ENCODE peak calls at places on chromosomes 12 and 14, in six cellular contexts. D, P, I, M, B and J are unnamed samples.

GRCh38 chr14:33657478-33657877 is 293.4 kb downstream of the EGLN3 start:
- DNase-seq in M (no peak), B (no peak), I (no peak), D (no peak), P (no peak), J (no peak)

GRCh38 chr12:12442548-12443071 is 85.7 kb downstream of the BORCS5 start:
- DNase-seq in B (no peak), P (no peak), D (no peak), M (no peak), I (no peak), J (no peak)

GRCh38 chr12:120761581-120761980 is 36.0 kb downstream of the ACADS start:
- DNase-seq in I (no peak), M (peak; percentile 78), B (no peak), P (no peak), D (no peak), J (no peak)

GRCh38 chr12:6697584-6698351 is 2.8 kb downstream of the PIANP start:
- DNase-seq in B (no peak), I (no peak), P (no peak), D (no peak), M (peak; percentile 42), J (no peak)

GRCh38 chr14:64209428-64210165 is 84.6 kb downstream of the ESR2 start:
- DNase-seq in B (no peak), P (peak; percentile 55), M (peak; percentile 86), D (no peak), I (no peak), J (peak; percentile 79)

GRCh38 chr14:53347046-53347445 is 193.9 kb upstream of the DDHD1 start:
- DNase-seq in I (no peak), M (no peak), B (no peak), D (no peak), P (no peak), J (no peak)

GRCh38 chr14:81536125-81536771 is 2.6 kb upstream of the SEL1L start:
- DNase-seq in P (no peak), B (no peak), D (no peak), M (no peak), I (no peak), J (no peak)

GRCh38 chr12:85829391-85829790 is 6.8 kb downstream of the RASSF9 start:
- DNase-seq in B (no peak), P (no peak), I (no peak), D (no peak), M (no peak), J (no peak)

GRCh38 chr14:94599656-94600004 is 12.6 kb upstream of the SERPINA3 start:
- DNase-seq in P (no peak), I (no peak), B (no peak), D (no peak), M (peak; percentile 59), J (no peak)

GRCh38 chr12:18135086-18135485 is 45.1 kb upstream of the RERGL start:
- DNase-seq in I (no peak), P (no peak), M (no peak), B (no peak), D (no peak), J (no peak)

GRCh38 chr12:108561852-108562347 is 496 bp upstream of the ISCU start:
- DNase-seq in M (no peak), P (no peak), D (no peak), I (no peak), B (peak; percentile 56), J (no peak)

GRCh38 chr12:25130741-25131188 is 64.2 kb downstream of the DNAI7 start:
- DNase-seq in M (no peak), P (no peak), D (no peak), B (peak; percentile 72), I (no peak), J (no peak)

GRCh38 chr12:52903855-52904508 is 894 bp downstream of the KRT8 start:
- DNase-seq in M (no peak), P (peak; percentile 67), D (peak; percentile 19), B (peak; percentile 46), I (peak; percentile 40), J (no peak)

GRCh38 chr14:90019824-90020523 is 41.8 kb upstream of the KCNK13 start:
- DNase-seq in B (no peak), P (no peak), M (no peak), D (no peak), I (no peak), J (no peak)

GRCh38 chr12:125128380-125128779 is 63.1 kb downstream of the AACS start:
- DNase-seq in M (no peak), I (no peak), D (no peak), B (no peak), P (no peak), J (no peak)

GRCh38 chr12:105601158-105601557 is 270.7 kb downstream of the C12orf75 start:
- DNase-seq in I (no peak), B (no peak), M (no peak), D (no peak), P (no peak), J (no peak)

GRCh38 chr14:105909046-105909827 is 382.9 kb downstream of the TMEM121 start:
- DNase-seq in D (no peak), I (no peak), B (no peak), P (no peak), M (no peak), J (peak; percentile 34)

GRCh38 chr12:112901271-112901670 is 5.5 kb upstream of the OAS1 start:
- DNase-seq in I (no peak), P (no peak), D (no peak), B (no peak), M (no peak), J (no peak)